ENCODE peak calls at places on chromosomes 6 and 20, in seven cellular contexts. One of them, this sample, is unnamed.
A peak's percentile ranks its signal among the peaks of the same experiment; 100 is the strongest.

GRCh38 chr6:34476941-34477340 is 11.1 kb downstream of the PACSIN1 start:
- DNase-seq in NCI-H774: no peak
- DNase-seq in lung: no peak
- DNase-seq in spleen: peak; percentile 46
- DNase-seq in fibroblast of pulmonary artery: no peak
- DNase-seq in retinal pigment epithelial cell: no peak
- DNase-seq in anterior cingulate cortex: no peak
- DNase-seq in this sample: no peak

GRCh38 chr6:15986027-15986629 is 142.8 kb upstream of the MYLIP start:
- DNase-seq in retinal pigment epithelial cell: no peak
- DNase-seq in lung: no peak
- DNase-seq in NCI-H774: no peak
- DNase-seq in fibroblast of pulmonary artery: no peak
- DNase-seq in spleen: no peak
- DNase-seq in anterior cingulate cortex: no peak
- DNase-seq in this sample: no peak

GRCh38 chr20:35341366-35342028 is 49.3 kb upstream of the FAM83C start:
- DNase-seq in anterior cingulate cortex: no peak
- DNase-seq in spleen: no peak
- DNase-seq in fibroblast of pulmonary artery: no peak
- DNase-seq in NCI-H774: no peak
- DNase-seq in lung: no peak
- DNase-seq in retinal pigment epithelial cell: no peak
- DNase-seq in this sample: no peak

GRCh38 chr6:39930540-39930939 is 3.7 kb downstream of the MOCS1 start:
- DNase-seq in NCI-H774: no peak
- DNase-seq in spleen: no peak
- DNase-seq in fibroblast of pulmonary artery: no peak
- DNase-seq in anterior cingulate cortex: no peak
- DNase-seq in lung: no peak
- DNase-seq in retinal pigment epithelial cell: no peak
- DNase-seq in this sample: no peak

GRCh38 chr6:127288705-127289104 is 22.0 kb downstream of the RNF146 start:
- DNase-seq in spleen: no peak
- DNase-seq in fibroblast of pulmonary artery: no peak
- DNase-seq in retinal pigment epithelial cell: no peak
- DNase-seq in anterior cingulate cortex: no peak
- DNase-seq in NCI-H774: no peak
- DNase-seq in lung: no peak
- DNase-seq in this sample: no peak

GRCh38 chr6:33993091-33993490 is 152.8 kb downstream of the GRM4 start:
- DNase-seq in spleen: no peak
- DNase-seq in anterior cingulate cortex: no peak
- DNase-seq in NCI-H774: no peak
- DNase-seq in lung: no peak
- DNase-seq in retinal pigment epithelial cell: no peak
- DNase-seq in fibroblast of pulmonary artery: no peak
- DNase-seq in this sample: no peak

GRCh38 chr20:11870411-11870810 is 47.3 kb upstream of the BTBD3 start:
- DNase-seq in spleen: no peak
- DNase-seq in NCI-H774: no peak
- DNase-seq in lung: no peak
- DNase-seq in retinal pigment epithelial cell: no peak
- DNase-seq in anterior cingulate cortex: no peak
- DNase-seq in fibroblast of pulmonary artery: no peak
- DNase-seq in this sample: no peak

GRCh38 chr20:48879609-48880008 is 41.9 kb upstream of the ARFGEF2 start:
- DNase-seq in anterior cingulate cortex: no peak
- DNase-seq in fibroblast of pulmonary artery: peak; percentile 47
- DNase-seq in retinal pigment epithelial cell: no peak
- DNase-seq in lung: no peak
- DNase-seq in spleen: no peak
- DNase-seq in NCI-H774: no peak
- DNase-seq in this sample: peak; percentile 40

GRCh38 chr6:71608646-71609045 is 277.7 kb upstream of the RIMS1 start:
- DNase-seq in retinal pigment epithelial cell: no peak
- DNase-seq in fibroblast of pulmonary artery: no peak
- DNase-seq in lung: no peak
- DNase-seq in NCI-H774: no peak
- DNase-seq in anterior cingulate cortex: no peak
- DNase-seq in spleen: no peak
- DNase-seq in this sample: no peak

GRCh38 chr20:61726979-61727378 is 338.7 kb downstream of the TAF4 start:
- DNase-seq in fibroblast of pulmonary artery: no peak
- DNase-seq in retinal pigment epithelial cell: no peak
- DNase-seq in anterior cingulate cortex: no peak
- DNase-seq in spleen: no peak
- DNase-seq in NCI-H774: no peak
- DNase-seq in lung: no peak
- DNase-seq in this sample: no peak

GRCh38 chr20:1861996-1862664 is 33.1 kb upstream of the SIRPA start:
- DNase-seq in lung: no peak
- DNase-seq in anterior cingulate cortex: no peak
- DNase-seq in fibroblast of pulmonary artery: no peak
- DNase-seq in NCI-H774: no peak
- DNase-seq in spleen: no peak
- DNase-seq in retinal pigment epithelial cell: no peak
- DNase-seq in this sample: no peak

GRCh38 chr20:8854566-8854965 is 214.3 kb upstream of the PLCB4 start:
- DNase-seq in NCI-H774: no peak
- DNase-seq in spleen: no peak
- DNase-seq in retinal pigment epithelial cell: no peak
- DNase-seq in lung: peak; percentile 31
- DNase-seq in anterior cingulate cortex: no peak
- DNase-seq in fibroblast of pulmonary artery: peak; percentile 77
- DNase-seq in this sample: no peak

GRCh38 chr6:6725834-6726194 is 137.3 kb downstream of the LY86 start:
- DNase-seq in fibroblast of pulmonary artery: no peak
- DNase-seq in anterior cingulate cortex: no peak
- DNase-seq in retinal pigment epithelial cell: no peak
- DNase-seq in lung: no peak
- DNase-seq in NCI-H774: no peak
- DNase-seq in spleen: no peak
- DNase-seq in this sample: no peak

GRCh38 chr20:35395728-35396127 is 16.0 kb downstream of the UQCC1 start:
- DNase-seq in spleen: no peak
- DNase-seq in anterior cingulate cortex: no peak
- DNase-seq in NCI-H774: no peak
- DNase-seq in fibroblast of pulmonary artery: peak; percentile 85
- DNase-seq in retinal pigment epithelial cell: no peak
- DNase-seq in lung: no peak
- DNase-seq in this sample: peak; percentile 23

GRCh38 chr6:18388942-18389341 is 1.8 kb downstream of the RNF144B start:
- DNase-seq in anterior cingulate cortex: no peak
- DNase-seq in NCI-H774: no peak
- DNase-seq in spleen: no peak
- DNase-seq in fibroblast of pulmonary artery: peak; percentile 56
- DNase-seq in retinal pigment epithelial cell: peak; percentile 52
- DNase-seq in lung: no peak
- DNase-seq in this sample: peak; percentile 52

GRCh38 chr6:110971458-110971857 is 10.4 kb upstream of the RPF2 start:
- DNase-seq in fibroblast of pulmonary artery: peak; percentile 22
- DNase-seq in lung: no peak
- DNase-seq in spleen: no peak
- DNase-seq in anterior cingulate cortex: no peak
- DNase-seq in retinal pigment epithelial cell: no peak
- DNase-seq in NCI-H774: no peak
- DNase-seq in this sample: peak; percentile 16

GRCh38 chr6:111423960-111424846 is 58.8 kb downstream of the REV3L start:
- DNase-seq in retinal pigment epithelial cell: no peak
- DNase-seq in fibroblast of pulmonary artery: peak; percentile 53
- DNase-seq in spleen: no peak
- DNase-seq in NCI-H774: peak; percentile 74
- DNase-seq in lung: peak; percentile 39
- DNase-seq in anterior cingulate cortex: peak; percentile 37
- DNase-seq in this sample: peak; percentile 50

GRCh38 chr6:106732541-106732940 is 103.2 kb downstream of the QRSL1 start:
- DNase-seq in fibroblast of pulmonary artery: no peak
- DNase-seq in lung: no peak
- DNase-seq in retinal pigment epithelial cell: no peak
- DNase-seq in NCI-H774: no peak
- DNase-seq in anterior cingulate cortex: no peak
- DNase-seq in spleen: no peak
- DNase-seq in this sample: no peak

GRCh38 chr6:119495230-119495683 is 145.7 kb upstream of the MAN1A1 start:
- DNase-seq in spleen: peak; percentile 85
- DNase-seq in NCI-H774: peak; percentile 88
- DNase-seq in fibroblast of pulmonary artery: no peak
- DNase-seq in anterior cingulate cortex: no peak
- DNase-seq in lung: no peak
- DNase-seq in retinal pigment epithelial cell: no peak
- DNase-seq in this sample: no peak

GRCh38 chr6:129792049-129792448 is 69.1 kb downstream of the TMEM244 start:
- DNase-seq in retinal pigment epithelial cell: no peak
- DNase-seq in spleen: no peak
- DNase-seq in NCI-H774: no peak
- DNase-seq in anterior cingulate cortex: no peak
- DNase-seq in lung: no peak
- DNase-seq in fibroblast of pulmonary artery: no peak
- DNase-seq in this sample: no peak

GRCh38 chr6:109187399-109188114 is 92.2 kb downstream of the CEP57L1 start:
- DNase-seq in fibroblast of pulmonary artery: peak; percentile 50
- DNase-seq in NCI-H774: peak; percentile 75
- DNase-seq in retinal pigment epithelial cell: no peak
- DNase-seq in anterior cingulate cortex: no peak
- DNase-seq in spleen: peak; percentile 79
- DNase-seq in lung: peak; percentile 50
- DNase-seq in this sample: peak; percentile 63

GRCh38 chr20:24964518-24964838 is 15.4 kb downstream of the CST7 start:
- DNase-seq in spleen: no peak
- DNase-seq in anterior cingulate cortex: no peak
- DNase-seq in retinal pigment epithelial cell: no peak
- DNase-seq in lung: no peak
- DNase-seq in fibroblast of pulmonary artery: no peak
- DNase-seq in NCI-H774: no peak
- DNase-seq in this sample: no peak

GRCh38 chr6:2891768-2892170 is 11.3 kb downstream of the SERPINB9 start:
- DNase-seq in NCI-H774: no peak
- DNase-seq in fibroblast of pulmonary artery: no peak
- DNase-seq in anterior cingulate cortex: no peak
- DNase-seq in spleen: peak; percentile 90
- DNase-seq in retinal pigment epithelial cell: peak; percentile 63
- DNase-seq in lung: no peak
- DNase-seq in this sample: no peak

GRCh38 chr6:32081676-32082075 is 27.5 kb downstream of the TNXB start:
- DNase-seq in retinal pigment epithelial cell: no peak
- DNase-seq in lung: no peak
- DNase-seq in anterior cingulate cortex: no peak
- DNase-seq in spleen: no peak
- DNase-seq in fibroblast of pulmonary artery: no peak
- DNase-seq in NCI-H774: no peak
- DNase-seq in this sample: no peak

GRCh38 chr20:8246701-8247100 is 114.6 kb downstream of the PLCB1 start:
- DNase-seq in anterior cingulate cortex: no peak
- DNase-seq in lung: no peak
- DNase-seq in retinal pigment epithelial cell: no peak
- DNase-seq in fibroblast of pulmonary artery: no peak
- DNase-seq in spleen: no peak
- DNase-seq in NCI-H774: no peak
- DNase-seq in this sample: no peak

GRCh38 chr20:53343433-53343832 is 250.2 kb downstream of the ZNF217 start:
- DNase-seq in lung: no peak
- DNase-seq in spleen: no peak
- DNase-seq in fibroblast of pulmonary artery: no peak
- DNase-seq in anterior cingulate cortex: no peak
- DNase-seq in retinal pigment epithelial cell: no peak
- DNase-seq in NCI-H774: peak; percentile 77
- DNase-seq in this sample: no peak

GRCh38 chr6:484729-485111 is 93.2 kb downstream of the IRF4 start:
- DNase-seq in lung: no peak
- DNase-seq in spleen: no peak
- DNase-seq in fibroblast of pulmonary artery: no peak
- DNase-seq in retinal pigment epithelial cell: no peak
- DNase-seq in NCI-H774: no peak
- DNase-seq in anterior cingulate cortex: no peak
- DNase-seq in this sample: no peak

GRCh38 chr20:3041818-3042504 is 1.5 kb upstream of the GNRH2 start:
- DNase-seq in spleen: peak; percentile 46
- DNase-seq in retinal pigment epithelial cell: no peak
- DNase-seq in anterior cingulate cortex: no peak
- DNase-seq in NCI-H774: peak; percentile 18
- DNase-seq in lung: no peak
- DNase-seq in fibroblast of pulmonary artery: peak; percentile 28
- DNase-seq in this sample: peak; percentile 36

GRCh38 chr6:96878101-96878500 is 19.6 kb downstream of the NDUFAF4 start:
- DNase-seq in lung: no peak
- DNase-seq in fibroblast of pulmonary artery: no peak
- DNase-seq in anterior cingulate cortex: no peak
- DNase-seq in spleen: no peak
- DNase-seq in retinal pigment epithelial cell: no peak
- DNase-seq in NCI-H774: no peak
- DNase-seq in this sample: no peak

GRCh38 chr6:163782436-163783003 is 368.0 kb downstream of the QKI start:
- DNase-seq in NCI-H774: no peak
- DNase-seq in fibroblast of pulmonary artery: no peak
- DNase-seq in spleen: no peak
- DNase-seq in retinal pigment epithelial cell: no peak
- DNase-seq in anterior cingulate cortex: no peak
- DNase-seq in lung: no peak
- DNase-seq in this sample: no peak

GRCh38 chr6:52512199-52512598 is 64.7 kb downstream of the TRAM2 start:
- DNase-seq in lung: no peak
- DNase-seq in fibroblast of pulmonary artery: peak; percentile 92
- DNase-seq in NCI-H774: no peak
- DNase-seq in anterior cingulate cortex: no peak
- DNase-seq in retinal pigment epithelial cell: no peak
- DNase-seq in spleen: no peak
- DNase-seq in this sample: peak; percentile 93